ENCODE peak calls at places on chromosomes 1 and 21, in nine cellular contexts. B is hepatic stellate cell; O is left ventricle myocardium superior; U is fibroblast of mammary gland; R is glomerular endothelial cell; D is stimulated activated CD8-positive, alpha-beta memory T cell treated with anti-CD3 and anti-CD28 coated beads, Interleukin-4, amount 100 ng/mL, for 48 hours; E is GM13977; X is CD8-positive, alpha-beta T cell; T is NCI-H510A. G is an unnamed sample.

GRCh38 chr1:151175036-151175741 is 592 bp downstream of the TMOD4 start:
- DNase-seq in B (no peak), O (peak; percentile 58), U (peak; percentile 33), R (no peak), D (no peak), E (no peak), X (no peak), T (no peak), G (no peak)

GRCh38 chr21:44925027-44925755 is 4.5 kb upstream of the ITGB2 start:
- DNase-seq in B (peak; percentile 36), O (no peak), U (peak; percentile 66), R (no peak), D (no peak), E (no peak), X (no peak), T (no peak), G (no peak)

GRCh38 chr1:55916480-55916879 is 662.9 kb downstream of the PLPP3 start:
- DNase-seq in B (peak; percentile 16), O (no peak), U (peak; percentile 28), R (no peak), D (no peak), E (no peak), X (no peak), T (no peak), G (no peak)

GRCh38 chr1:30749691-30750583 is 7.6 kb downstream of the LAPTM5 start:
- DNase-seq in B (no peak), O (no peak), U (no peak), R (no peak), D (peak; percentile 69), E (no peak), X (peak; percentile 55), T (no peak), G (peak; percentile 91)

GRCh38 chr1:223245983-223246382 is 102.9 kb upstream of the TLR5 start:
- DNase-seq in B (no peak), O (no peak), U (no peak), R (no peak), D (no peak), E (no peak), X (no peak), T (no peak), G (no peak)

GRCh38 chr1:24695202-24695974 is 49.9 kb upstream of the CLIC4 start:
- DNase-seq in B (no peak), O (peak; percentile 54), U (no peak), R (no peak), D (no peak), E (no peak), X (no peak), T (no peak), G (peak; percentile 60)

GRCh38 chr1:32431736-32432400 is 33.0 kb upstream of the ZBTB8B start:
- DNase-seq in B (no peak), O (no peak), U (no peak), R (no peak), D (no peak), E (peak; percentile 71), X (no peak), T (no peak), G (peak; percentile 73)

GRCh38 chr21:34846601-34847112 is 177.9 kb downstream of the CLIC6 start:
- DNase-seq in B (peak; percentile 58), O (no peak), U (peak; percentile 88), R (no peak), D (no peak), E (no peak), X (no peak), T (no peak), G (no peak)

GRCh38 chr1:94743866-94744265 is 76.3 kb upstream of the SLC44A3 start:
- DNase-seq in B (no peak), O (no peak), U (peak; percentile 49), R (no peak), D (no peak), E (no peak), X (no peak), T (no peak), G (no peak)

GRCh38 chr1:77273891-77274290 is 7.9 kb upstream of the AK5 start:
- DNase-seq in B (no peak), O (no peak), U (peak; percentile 51), R (no peak), D (no peak), E (no peak), X (no peak), T (no peak), G (no peak)

GRCh38 chr1:51058863-51059262 is 43.2 kb upstream of the C1orf185 start:
- DNase-seq in B (peak; percentile 16), O (no peak), U (peak; percentile 27), R (no peak), D (no peak), E (peak; percentile 20), X (no peak), T (no peak), G (peak; percentile 76)

GRCh38 chr1:90393025-90393424 is 324.1 kb downstream of the BARHL2 start:
- DNase-seq in B (no peak), O (no peak), U (no peak), R (no peak), D (no peak), E (no peak), X (no peak), T (no peak), G (no peak)

GRCh38 chr1:118304722-118305344 is 119.8 kb upstream of the SPAG17 start:
- DNase-seq in B (no peak), O (no peak), U (peak; percentile 42), R (no peak), D (no peak), E (no peak), X (no peak), T (no peak), G (peak; percentile 18)

GRCh38 chr1:37660646-37661045 is 26.0 kb upstream of the RSPO1 start:
- DNase-seq in B (no peak), O (no peak), U (no peak), R (no peak), D (no peak), E (no peak), X (no peak), T (no peak), G (no peak)

GRCh38 chr1:182227864-182228547 is 163.6 kb downstream of the GLUL start:
- DNase-seq in B (no peak), O (no peak), U (no peak), R (no peak), D (no peak), E (no peak), X (no peak), T (peak; percentile 57), G (no peak)

GRCh38 chr1:226598455-226598849 is 49.9 kb downstream of the STUM start:
- DNase-seq in B (no peak), O (no peak), U (no peak), R (no peak), D (no peak), E (no peak), X (no peak), T (no peak), G (no peak)

GRCh38 chr1:215192306-215192705 is 109.8 kb downstream of the KCNK2 start:
- DNase-seq in B (no peak), O (no peak), U (peak; percentile 83), R (no peak), D (no peak), E (no peak), X (no peak), T (no peak), G (no peak)

GRCh38 chr1:176789571-176790090 is 326.7 kb downstream of the PAPPA2 start:
- DNase-seq in B (no peak), O (no peak), U (no peak), R (no peak), D (no peak), E (no peak), X (no peak), T (no peak), G (no peak)

GRCh38 chr1:59354754-59355337 is 58.0 kb downstream of the FGGY start:
- DNase-seq in B (no peak), O (peak; percentile 28), U (peak; percentile 82), R (no peak), D (peak; percentile 32), E (peak; percentile 34), X (no peak), T (no peak), G (peak; percentile 61)

GRCh38 chr1:1167416-1168155 is 6.1 kb upstream of the TTLL10 start:
- DNase-seq in B (no peak), O (peak; percentile 18), U (no peak), R (no peak), D (no peak), E (no peak), X (no peak), T (no peak), G (no peak)

GRCh38 chr1:55958498-55958897 is 620.9 kb downstream of the PLPP3 start:
- DNase-seq in B (no peak), O (no peak), U (no peak), R (no peak), D (no peak), E (no peak), X (no peak), T (no peak), G (peak; percentile 22)